ENCODE peak calls at places on chromosomes 4 and X, in six cellular contexts. B is foreskin fibroblast; J is activated CD4-positive, CD25-positive, alpha-beta regulatory T cell; W is adipocyte; I is cerebellar nuclear complex; T is left ventricle myocardium inferior. H is an unnamed sample.

GRCh38 chr4:133969202-133969873 is 232.3 kb downstream of the PABPC4L start:
- DNase-seq in B (peak; percentile 53), J (no peak), W (peak; percentile 44), I (no peak), T (no peak), H (no peak)

GRCh38 chrX:124462931-124463330 is 116.6 kb downstream of the SH2D1A start:
- DNase-seq in B (no peak), J (no peak), W (no peak), I (no peak), T (no peak), H (no peak)

GRCh38 chrX:18698762-18699650 is 8.4 kb upstream of the PPEF1 start:
- DNase-seq in B (no peak), J (no peak), W (no peak), I (no peak), T (no peak), H (no peak)

GRCh38 chrX:5646818-5647217 is 581.8 kb downstream of the NLGN4X start:
- DNase-seq in B (no peak), J (no peak), W (no peak), I (no peak), T (no peak), H (no peak)

GRCh38 chr4:85798011-85798770 is 323.2 kb downstream of the ARHGAP24 start:
- DNase-seq in B (no peak), J (no peak), W (peak; percentile 46), I (no peak), T (no peak), H (no peak)

GRCh38 chr4:165502919-165503907 is 124.4 kb downstream of the CPE start:
- DNase-seq in B (no peak), J (no peak), W (peak; percentile 62), I (no peak), T (no peak), H (peak; percentile 58)

GRCh38 chr4:87589531-87589930 is 18.8 kb upstream of the DSPP start:
- DNase-seq in B (peak; percentile 91), J (no peak), W (peak; percentile 89), I (no peak), T (no peak), H (peak; percentile 79)

GRCh38 chr4:38237139-38237538 is 276.9 kb downstream of the PTTG2 start:
- DNase-seq in B (peak; percentile 49), J (no peak), W (peak; percentile 60), I (no peak), T (no peak), H (peak; percentile 83)

GRCh38 chr4:178165251-178165650 is 723.0 kb upstream of the AGA start:
- DNase-seq in B (no peak), J (no peak), W (no peak), I (no peak), T (no peak), H (no peak)

GRCh38 chr4:77877167-77877566 is 14.5 kb downstream of the MRPL1 start:
- DNase-seq in B (no peak), J (no peak), W (no peak), I (no peak), T (no peak), H (no peak)

GRCh38 chrX:82141942-82142341 is 940.0 kb downstream of the SH3BGRL start:
- DNase-seq in B (no peak), J (no peak), W (no peak), I (no peak), T (no peak), H (no peak)

GRCh38 chrX:431032-431431 is 44.3 kb upstream of the PPP2R3B start:
- DNase-seq in B (no peak), J (no peak), W (no peak), I (no peak), T (no peak), H (no peak)

GRCh38 chr4:112523764-112524505 is 8.0 kb upstream of the NEUROG2 start:
- DNase-seq in B (peak; percentile 65), J (peak; percentile 59), W (no peak), I (no peak), T (peak; percentile 36), H (no peak)

GRCh38 chrX:122268353-122268752 is 915.7 kb upstream of the GRIA3 start:
- DNase-seq in B (no peak), J (no peak), W (no peak), I (no peak), T (no peak), H (no peak)

GRCh38 chrX:17294561-17294960 is 80.4 kb upstream of the NHS start:
- DNase-seq in B (no peak), J (no peak), W (no peak), I (no peak), T (no peak), H (no peak)

GRCh38 chr4:87716350-87717041 is 66.4 kb downstream of the DMP1 start:
- DNase-seq in B (no peak), J (no peak), W (no peak), I (no peak), T (no peak), H (no peak)

GRCh38 chr4:112807083-112807482 is 170.1 kb downstream of the LARP7 start:
- DNase-seq in B (no peak), J (no peak), W (no peak), I (no peak), T (no peak), H (no peak)

GRCh38 chr4:119286377-119287002 is 35.4 kb downstream of the FABP2 start:
- DNase-seq in B (peak; percentile 73), J (no peak), W (peak; percentile 89), I (no peak), T (no peak), H (peak; percentile 63)

GRCh38 chr4:172858731-172859230 is 309.8 kb upstream of the GALNT7 start:
- DNase-seq in B (peak; percentile 38), J (no peak), W (peak; percentile 23), I (no peak), T (no peak), H (peak; percentile 22)

GRCh38 chrX:68488657-68489056 is 10.2 kb upstream of the YIPF6 start:
- DNase-seq in B (no peak), J (no peak), W (no peak), I (no peak), T (no peak), H (no peak)

GRCh38 chr4:176270669-176271068 is 1.6 kb upstream of the ASB5 start:
- DNase-seq in B (peak; percentile 99), J (no peak), W (peak; percentile 94), I (no peak), T (no peak), H (peak; percentile 97)

GRCh38 chr4:150867148-150867547 is 147.9 kb downstream of the LRBA start:
- DNase-seq in B (peak; percentile 81), J (peak; percentile 10), W (peak; percentile 97), I (peak; percentile 40), T (no peak), H (peak; percentile 63)

GRCh38 chr4:8427761-8428287 is 12.7 kb downstream of the ACOX3 start:
- DNase-seq in B (peak; percentile 55), J (no peak), W (peak; percentile 66), I (no peak), T (peak; percentile 37), H (peak; percentile 50)

GRCh38 chr4:80235451-80235850 is 31.0 kb upstream of the FGF5 start:
- DNase-seq in B (peak; percentile 70), J (no peak), W (peak; percentile 68), I (no peak), T (no peak), H (peak; percentile 77)

GRCh38 chrX:43860646-43861370 is 21.4 kb downstream of the MAOB start:
- DNase-seq in B (no peak), J (no peak), W (no peak), I (no peak), T (no peak), H (no peak)

GRCh38 chr4:140108713-140109230 is 45.2 kb downstream of the MAML3 start:
- DNase-seq in B (no peak), J (no peak), W (no peak), I (no peak), T (no peak), H (no peak)

GRCh38 chr4:7335363-7336066 is 99.2 kb downstream of the PSAPL1 start:
- DNase-seq in B (peak; percentile 22), J (no peak), W (peak; percentile 47), I (no peak), T (peak; percentile 44), H (no peak)

GRCh38 chrX:19535481-19535880 is 20.2 kb upstream of the MAP3K15 start:
- DNase-seq in B (peak; percentile 48), J (no peak), W (peak; percentile 48), I (no peak), T (no peak), H (peak; percentile 12)

GRCh38 chr4:7161721-7162214 is 30.6 kb upstream of the SORCS2 start:
- DNase-seq in B (no peak), J (no peak), W (peak; percentile 55), I (no peak), T (no peak), H (no peak)

GRCh38 chr4:38820329-38821061 is 15.9 kb upstream of the TLR1 start:
- DNase-seq in B (no peak), J (no peak), W (peak; percentile 14), I (no peak), T (no peak), H (no peak)

GRCh38 chr4:111283066-111283677 is 660.3 kb upstream of the PITX2 start:
- DNase-seq in B (peak; percentile 71), J (no peak), W (peak; percentile 65), I (no peak), T (peak; percentile 34), H (no peak)

GRCh38 chr4:126395661-126396060 is 1080.9 kb downstream of the FAT4 start:
- DNase-seq in B (peak; percentile 20), J (no peak), W (peak; percentile 3), I (no peak), T (no peak), H (peak; percentile 0)

GRCh38 chr4:187612211-187612780 is 383.3 kb upstream of the ZFP42 start:
- DNase-seq in B (no peak), J (no peak), W (no peak), I (no peak), T (no peak), H (no peak)

GRCh38 chrX:24428518-24428917 is 36.6 kb upstream of the PDK3 start:
- DNase-seq in B (no peak), J (no peak), W (no peak), I (no peak), T (no peak), H (no peak)

GRCh38 chr4:6200011-6200921 is at the start of gene JAKMIP1:
- DNase-seq in B (peak; percentile 64), J (peak; percentile 70), W (peak; percentile 71), I (peak; percentile 51), T (peak; percentile 64), H (no peak)